ENCODE peak calls at places on chromosome 15, in ten cellular contexts. L is B cell; A is pancreas; G is thoracic aorta; T is upper lobe of right lung; V is PC-3; K is T-helper 17 cell; X is activated T-cell treated with anti-CD3 and anti-CD28 coated beads, Interleukin-2, amount 50 U/mL, for 4 hours; F is gastroesophageal sphincter; C is body of pancreas. N is an unnamed sample.

GRCh38 chr15:68819451-68820204 is 1.1 kb downstream of the ANP32A start:
- ATAC-seq in L (no peak), A (peak), G (no peak), T (no peak), V (peak), K (no peak), X (no peak), F (peak), C (no peak), N (no peak)

GRCh38 chr15:100981086-100981485 is 61.9 kb downstream of the LRRK1 start:
- ATAC-seq in L (peak), A (no peak), G (no peak), T (no peak), V (no peak), K (no peak), X (no peak), F (no peak), C (no peak), N (no peak)

GRCh38 chr15:45603881-45604280 is 16.7 kb downstream of the BLOC1S6 start:
- ATAC-seq in L (peak), A (no peak), G (no peak), T (no peak), V (no peak), K (no peak), X (no peak), F (no peak), C (no peak), N (no peak)

GRCh38 chr15:83323296-83323711 is 38.8 kb upstream of the BNC1 start:
- ATAC-seq in L (no peak), A (peak), G (no peak), T (peak), V (peak), K (no peak), X (no peak), F (no peak), C (peak), N (peak)

GRCh38 chr15:63018639-63019038 is 23.9 kb upstream of the TPM1 start:
- ATAC-seq in L (peak), A (no peak), G (no peak), T (no peak), V (no peak), K (no peak), X (no peak), F (no peak), C (no peak), N (peak)

GRCh38 chr15:81595752-81596151 is 221.7 kb upstream of the TMC3 start:
- ATAC-seq in L (no peak), A (no peak), G (no peak), T (no peak), V (no peak), K (no peak), X (no peak), F (no peak), C (no peak), N (no peak)

GRCh38 chr15:64740361-64741170 is 34.8 kb downstream of the RBPMS2 start:
- ATAC-seq in L (no peak), A (peak), G (no peak), T (peak), V (peak), K (no peak), X (no peak), F (peak), C (peak), N (peak)

GRCh38 chr15:37112171-37112570 is 11.8 kb upstream of the MEIS2 start:
- ATAC-seq in L (no peak), A (peak), G (no peak), T (peak), V (no peak), K (no peak), X (no peak), F (peak), C (peak), N (peak)

GRCh38 chr15:71756574-71757352 is 53.6 kb upstream of the NR2E3 start:
- ATAC-seq in L (no peak), A (no peak), G (no peak), T (no peak), V (no peak), K (no peak), X (no peak), F (no peak), C (no peak), N (no peak)

GRCh38 chr15:42207674-42208579 is at the start of gene VPS39:
- ATAC-seq in L (peak), A (peak), G (peak), T (peak), V (peak), K (peak), X (peak), F (peak), C (peak), N (peak)

GRCh38 chr15:83928392-83928734 is 274.4 kb downstream of the ADAMTSL3 start:
- ATAC-seq in L (no peak), A (no peak), G (no peak), T (no peak), V (no peak), K (no peak), X (peak), F (no peak), C (no peak), N (no peak)

GRCh38 chr15:92541197-92542190 is 114.1 kb downstream of the FAM174B start:
- ATAC-seq in L (no peak), A (no peak), G (no peak), T (peak), V (no peak), K (no peak), X (no peak), F (no peak), C (no peak), N (peak)

GRCh38 chr15:92037446-92037845 is 183.9 kb downstream of the SLCO3A1 start:
- ATAC-seq in L (no peak), A (no peak), G (no peak), T (no peak), V (no peak), K (no peak), X (no peak), F (no peak), C (no peak), N (no peak)

GRCh38 chr15:68365140-68365745 is 66.7 kb downstream of the ITGA11 start:
- ATAC-seq in L (no peak), A (no peak), G (peak), T (peak), V (no peak), K (no peak), X (no peak), F (peak), C (no peak), N (no peak)

GRCh38 chr15:52232327-52232726 is 41.1 kb upstream of the GNB5 start:
- ATAC-seq in L (peak), A (no peak), G (no peak), T (no peak), V (no peak), K (no peak), X (no peak), F (no peak), C (no peak), N (peak)

GRCh38 chr15:80509800-80510199 is 105.6 kb downstream of the ARNT2 start:
- ATAC-seq in L (no peak), A (no peak), G (no peak), T (no peak), V (no peak), K (no peak), X (peak), F (no peak), C (no peak), N (no peak)

GRCh38 chr15:43525131-43525530 is 7.7 kb downstream of the MAP1A start:
- ATAC-seq in L (no peak), A (no peak), G (no peak), T (no peak), V (no peak), K (no peak), X (peak), F (no peak), C (no peak), N (no peak)

GRCh38 chr15:67422296-67422695 is 98.6 kb upstream of the C15orf61 start:
- ATAC-seq in L (no peak), A (no peak), G (no peak), T (no peak), V (no peak), K (no peak), X (no peak), F (no peak), C (no peak), N (no peak)

GRCh38 chr15:56428821-56429458 is 36.0 kb downstream of the MNS1 start:
- ATAC-seq in L (no peak), A (peak), G (no peak), T (no peak), V (no peak), K (no peak), X (no peak), F (no peak), C (no peak), N (no peak)

GRCh38 chr15:71352125-71352524 is 236.9 kb downstream of the THSD4 start:
- ATAC-seq in L (no peak), A (no peak), G (no peak), T (no peak), V (no peak), K (no peak), X (no peak), F (no peak), C (no peak), N (no peak)